ENCODE peak calls at places on chromosome 3, in eight cellular contexts. V is astrocyte of the spinal cord, I is NCI-H460, H is iPS-NIHi11, J is iris pigment epithelial cell, P is mesenteric fat pad, M is activated B cell treated with CpG ODN at 0.5 μM for 24 hours, E is MM.1S. Y is an unnamed sample.

GRCh38 chr3:25495726-25496125 is 67.7 kb downstream of the RARB start:
- DNase-seq in H (no peak), P (no peak), I (no peak), E (no peak), J (peak; percentile 59), M (no peak), V (no peak), Y (no peak)

GRCh38 chr3:196842567-196843434 is 24.9 kb upstream of the SENP5 start:
- DNase-seq in J (no peak), H (no peak), V (no peak), M (no peak), E (no peak), I (no peak), P (no peak), Y (no peak)

GRCh38 chr3:198048445-198048844 is 88.4 kb downstream of the LMLN start:
- DNase-seq in P (no peak), V (no peak), E (no peak), I (no peak), H (no peak), M (no peak), J (no peak), Y (no peak)

GRCh38 chr3:186452517-186452916 is 90.5 kb upstream of the DGKG start:
- DNase-seq in H (peak; percentile 20), E (no peak), P (no peak), I (no peak), V (peak; percentile 89), J (peak; percentile 91), M (no peak), Y (no peak)

GRCh38 chr3:90010341-90010740 is 902.9 kb downstream of the EPHA3 start:
- DNase-seq in E (no peak), I (no peak), V (peak; percentile 70), M (no peak), P (no peak), H (peak; percentile 30), J (peak; percentile 19), Y (no peak)

GRCh38 chr3:59783468-59783988 is 733.7 kb upstream of the CFAP20DC start:
- DNase-seq in M (no peak), P (no peak), J (no peak), V (no peak), E (peak; percentile 8), H (no peak), I (no peak), Y (no peak)

GRCh38 chr3:171802601-171802956 is 7.7 kb downstream of the PLD1 start:
- DNase-seq in I (no peak), H (no peak), E (peak; percentile 48), P (no peak), J (no peak), V (no peak), M (no peak), Y (no peak)

GRCh38 chr3:4850211-4850927 is 128.9 kb upstream of the BHLHE40 start:
- DNase-seq in I (no peak), H (no peak), J (no peak), V (no peak), E (no peak), P (no peak), M (no peak), Y (no peak)

GRCh38 chr3:10437272-10437994 is 68.0 kb downstream of the ATP2B2 start:
- DNase-seq in V (peak; percentile 73), J (peak; percentile 84), I (no peak), M (no peak), H (no peak), P (no peak), E (no peak), Y (no peak)

GRCh38 chr3:97256060-97256459 is 441.7 kb downstream of the EPHA6 start:
- DNase-seq in V (no peak), J (no peak), I (no peak), E (no peak), M (no peak), P (no peak), H (no peak), Y (no peak)

GRCh38 chr3:59775781-59776270 is 726.0 kb upstream of the CFAP20DC start:
- DNase-seq in I (no peak), V (no peak), E (no peak), J (no peak), H (no peak), P (no peak), M (no peak), Y (no peak)

GRCh38 chr3:119098620-119099222 is 47.2 kb upstream of the TEX55 start:
- DNase-seq in J (peak; percentile 34), M (no peak), P (no peak), V (peak; percentile 38), H (peak; percentile 47), I (peak; percentile 37), E (peak; percentile 61), Y (no peak)

GRCh38 chr3:49674491-49674983 is 386 bp downstream of the APEH start:
- DNase-seq in E (no peak), I (no peak), H (no peak), M (no peak), P (no peak), J (no peak), V (no peak), Y (no peak)

GRCh38 chr3:6504834-6505233 is 356.1 kb upstream of the GRM7 start:
- DNase-seq in I (no peak), E (no peak), J (no peak), M (no peak), H (no peak), P (no peak), V (no peak), Y (no peak)

GRCh38 chr3:8713901-8714759 is 19.5 kb upstream of the CAV3 start:
- DNase-seq in E (no peak), J (peak; percentile 23), P (no peak), H (peak; percentile 82), V (no peak), M (no peak), I (no peak), Y (no peak)